ENCODE peak calls at places on chromosomes 16 and 17, in six cellular contexts. G is uterus, H is brain microvascular endothelial cell, O is IMR-90, F is A549, N is psoas muscle. S is an unnamed sample.

GRCh38 chr16:73054732-73055481 is 7.0 kb upstream of the ZFHX3 start:
- DNase-seq in G (no peak), H (no peak), O (peak), F (no peak), N (no peak), S (no peak)

GRCh38 chr16:87074635-87075318 is 242.4 kb downstream of the C16orf95 start:
- DNase-seq in G (no peak), H (no peak), O (no peak), F (no peak), N (no peak), S (no peak)

GRCh38 chr16:16042076-16042475 is 92.7 kb downstream of the ABCC1 start:
- DNase-seq in G (no peak), H (peak), O (peak), F (no peak), N (no peak), S (no peak)

GRCh38 chr16:21603920-21604319 is 4.5 kb downstream of the METTL9 start:
- DNase-seq in G (no peak), H (no peak), O (peak), F (no peak), N (no peak), S (no peak)

GRCh38 chr17:48907713-48908046 is 527 bp upstream of the UBE2Z start:
- DNase-seq in G (no peak), H (peak), O (peak), F (no peak), N (no peak), S (no peak)

GRCh38 chr17:31610301-31610910 is 218.9 kb downstream of the RAB11FIP4 start:
- DNase-seq in G (no peak), H (no peak), O (no peak), F (no peak), N (no peak), S (no peak)

GRCh38 chr17:74856113-74856512 is 3.6 kb downstream of the GRIN2C start:
- DNase-seq in G (no peak), H (no peak), O (no peak), F (no peak), N (no peak), S (no peak)

GRCh38 chr17:8875416-8875815 is 7.9 kb upstream of the PIK3R6 start:
- DNase-seq in G (no peak), H (no peak), O (no peak), F (no peak), N (no peak), S (no peak)

GRCh38 chr17:73231363-73231762 is 30.3 kb downstream of the CPSF4L start:
- DNase-seq in G (no peak), H (peak), O (peak), F (peak), N (no peak), S (no peak)

GRCh38 chr17:7147772-7148171 is 31.4 kb downstream of the ASGR1 start:
- DNase-seq in G (no peak), H (no peak), O (no peak), F (no peak), N (no peak), S (no peak)

DNA sequence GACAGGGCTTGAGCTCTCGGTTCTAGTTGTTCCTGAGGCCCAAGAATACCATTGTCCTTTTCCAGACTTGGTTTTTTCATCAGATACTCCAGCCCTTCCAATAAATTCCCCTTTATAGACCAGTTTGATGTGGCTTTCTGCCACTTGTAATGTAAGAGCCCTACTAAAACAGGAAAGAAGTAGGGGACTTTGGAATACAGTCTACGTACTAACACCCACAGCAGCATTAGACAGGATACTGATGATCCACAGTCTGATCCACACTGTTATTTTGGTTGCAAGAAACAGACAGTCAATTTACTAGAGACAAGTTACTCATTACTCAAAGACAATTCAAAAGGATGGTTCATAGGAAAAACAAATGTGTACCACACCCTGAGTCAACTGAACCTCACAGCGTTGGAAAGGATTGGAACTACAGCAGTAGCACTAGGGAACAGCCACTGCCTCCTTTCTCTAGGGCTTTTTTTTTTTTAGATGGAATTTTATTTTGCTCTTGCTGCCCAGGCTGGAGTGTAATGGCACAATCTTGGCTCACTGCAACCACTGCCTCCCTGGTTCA is 45.9 kb upstream of the MED13 start:
- DNase-seq in G (no peak), H (no peak), O (no peak), F (no peak), N (no peak), S (no peak)
- H3K27ac ChIP-seq in G (no peak), H (no peak), O (no peak), F (peak), N (no peak), S (no peak)

DNA sequence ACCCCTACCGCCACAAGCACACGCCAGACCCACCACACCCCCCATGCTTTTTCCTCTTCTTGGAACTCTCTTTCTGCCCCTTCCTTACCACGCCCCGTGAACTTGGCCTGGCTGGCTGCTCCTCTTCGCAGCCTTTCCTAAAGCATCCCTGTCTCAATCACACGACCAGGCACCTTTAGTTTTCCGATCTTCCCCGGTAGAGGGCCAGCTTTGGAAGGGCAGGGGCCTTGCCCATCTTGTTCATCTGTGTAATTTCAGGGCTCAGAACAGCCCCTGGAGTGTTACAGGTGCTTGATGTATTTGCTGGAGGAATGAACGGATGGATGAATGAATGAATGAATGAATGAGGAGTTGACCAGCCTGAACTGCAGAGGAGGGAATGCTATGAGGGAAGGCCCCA is 3.7 kb downstream of the SPPL2C start:
- DNase-seq in G (no peak), H (no peak), O (no peak), F (no peak), N (no peak), S (no peak)
- H3K27ac ChIP-seq in G (no peak), H (no peak), O (no peak), F (no peak), N (no peak), S (peak)

GRCh38 chr17:58760248-58760647 is 4.6 kb downstream of the PPM1E start:
- DNase-seq in G (no peak), H (no peak), O (no peak), F (no peak), N (no peak), S (no peak)
- H3K27ac ChIP-seq in G (no peak), H (no peak), O (no peak), F (no peak), N (no peak), S (no peak)

GRCh38 chr16:75192606-75193264 is 14.2 kb downstream of the CTRB2 start:
- DNase-seq in G (no peak), H (no peak), O (no peak), F (no peak), N (no peak), S (no peak)
- H3K27ac ChIP-seq in G (no peak), H (no peak), O (no peak), F (no peak), N (no peak), S (no peak)